ENCODE peak calls at places on chromosomes 6 and 20, in six cellular contexts. T is endodermal cell, F is GM10248, Z is Panc1, A is Peyer's patch, V is GM06990. W is an unnamed sample.

GRCh38 chr6:135163440-135163738 is 17.7 kb upstream of the MYB start:
- DNase-seq in T (no peak), F (peak), Z (no peak), A (no peak), V (peak), W (no peak)

GRCh38 chr6:17867880-17868279 is 119.6 kb downstream of the KIF13A start:
- DNase-seq in T (no peak), F (no peak), Z (no peak), A (no peak), V (no peak), W (no peak)

GRCh38 chr6:111061493-111061892 is 25.8 kb upstream of the SLC16A10 start:
- DNase-seq in T (no peak), F (no peak), Z (no peak), A (no peak), V (no peak), W (no peak)

GRCh38 chr6:50718058-50718457 is 4.7 kb downstream of the TFAP2D start:
- DNase-seq in T (peak), F (no peak), Z (no peak), A (no peak), V (no peak), W (no peak)

GRCh38 chr6:168035661-168036616 is 38.5 kb downstream of the KIF25 start:
- DNase-seq in T (no peak), F (no peak), Z (no peak), A (peak), V (no peak), W (no peak)

GRCh38 chr20:11496382-11496781 is 421.3 kb upstream of the BTBD3 start:
- DNase-seq in T (peak), F (no peak), Z (no peak), A (no peak), V (no peak), W (no peak)

GRCh38 chr6:135128268-135128914 is 52.7 kb upstream of the MYB start:
- DNase-seq in T (no peak), F (peak), Z (no peak), A (peak), V (peak), W (peak)

GRCh38 chr6:127475135-127475822 is 16.1 kb upstream of the KIAA0408 start:
- DNase-seq in T (no peak), F (no peak), Z (no peak), A (no peak), V (peak), W (no peak)

GRCh38 chr6:55617272-55617671 is 38.3 kb upstream of the HMGCLL1 start:
- DNase-seq in T (peak), F (peak), Z (peak), A (no peak), V (no peak), W (no peak)

GRCh38 chr6:81756690-81757089 is 4.2 kb upstream of the TENT5A start:
- DNase-seq in T (no peak), F (no peak), Z (no peak), A (no peak), V (no peak), W (no peak)

GRCh38 chr6:163725008-163725941 is 310.8 kb downstream of the QKI start:
- DNase-seq in T (no peak), F (no peak), Z (no peak), A (no peak), V (no peak), W (no peak)

GRCh38 chr6:29992792-29993191 is 50.5 kb downstream of the HLA-A start:
- DNase-seq in T (no peak), F (no peak), Z (peak), A (no peak), V (no peak), W (no peak)

GRCh38 chr6:43128926-43129325 is 42.1 kb upstream of the SRF start:
- DNase-seq in T (no peak), F (peak), Z (no peak), A (no peak), V (no peak), W (no peak)

GRCh38 chr6:126524927-126525326 is 185.0 kb downstream of the CENPW start:
- DNase-seq in T (no peak), F (no peak), Z (no peak), A (no peak), V (no peak), W (no peak)

GRCh38 chr6:7719364-7719763 is 6.5 kb upstream of the BMP6 start:
- DNase-seq in T (no peak), F (no peak), Z (no peak), A (no peak), V (no peak), W (no peak)

GRCh38 chr20:37265152-37265551 is 3.5 kb upstream of the GHRH start:
- DNase-seq in T (no peak), F (peak), Z (no peak), A (no peak), V (peak), W (no peak)

DNA sequence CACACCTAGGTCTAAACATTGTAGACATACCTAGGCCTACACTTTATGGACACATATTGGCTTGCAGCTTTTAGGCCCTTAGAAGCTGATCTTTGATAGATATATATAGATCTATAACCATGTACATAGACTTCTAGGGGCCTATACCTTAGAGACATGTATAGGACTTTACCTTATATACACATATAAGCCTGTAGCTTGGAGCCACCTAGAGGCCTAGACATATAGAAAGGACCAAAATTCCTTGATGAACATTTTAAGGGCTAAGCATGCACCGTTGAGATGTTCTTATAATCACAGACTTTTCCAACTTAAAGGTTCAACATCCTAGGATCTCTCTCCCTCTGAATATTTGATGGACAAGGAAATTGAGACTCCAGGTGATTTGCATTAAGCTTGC is 371.7 kb upstream of the SASH1 start:
- DNase-seq in T (no peak), F (no peak), Z (no peak), A (no peak), V (no peak), W (no peak)
- TF ChIP-seq CTCF in T (peak), F (no peak), Z (peak), A (no peak), V (peak), W (no peak)

GRCh38 chr20:50980851-50981713 is 22.5 kb downstream of the MOCS3 start:
- DNase-seq in T (peak), F (peak), Z (no peak), A (peak), V (no peak), W (peak)

GRCh38 chr20:50977066-50978045 is 18.7 kb downstream of the MOCS3 start:
- DNase-seq in T (no peak), F (no peak), Z (no peak), A (no peak), V (no peak), W (no peak)

GRCh38 chr20:50982372-50982771 is 23.8 kb downstream of the MOCS3 start:
- DNase-seq in T (no peak), F (no peak), Z (no peak), A (peak), V (no peak), W (no peak)

GRCh38 chr20:50980071-50980681 is 21.6 kb downstream of the MOCS3 start:
- DNase-seq in T (no peak), F (no peak), Z (peak), A (no peak), V (no peak), W (no peak)

DNA sequence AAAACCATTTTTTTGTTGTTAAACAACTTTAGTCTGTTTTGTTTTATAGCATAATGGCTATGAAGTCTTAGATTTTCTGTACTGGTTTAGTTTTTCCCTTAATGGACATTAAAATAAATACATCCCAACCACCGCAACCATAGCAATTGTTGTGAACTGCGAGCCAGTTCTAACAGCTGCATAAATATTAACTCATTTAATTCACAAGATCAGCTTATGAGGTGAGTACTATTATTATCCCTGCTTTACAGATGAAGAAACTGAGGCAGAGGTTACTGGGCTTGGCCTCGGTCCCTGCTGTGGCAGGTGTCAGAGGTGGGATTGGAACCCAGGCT is 23.1 kb downstream of the MOCS3 start:
- DNase-seq in T (no peak), F (no peak), Z (no peak), A (no peak), V (no peak), W (no peak)
- TF ChIP-seq CTCF in T (peak), F (no peak), Z (peak), A (no peak), V (no peak), W (peak)

DNA sequence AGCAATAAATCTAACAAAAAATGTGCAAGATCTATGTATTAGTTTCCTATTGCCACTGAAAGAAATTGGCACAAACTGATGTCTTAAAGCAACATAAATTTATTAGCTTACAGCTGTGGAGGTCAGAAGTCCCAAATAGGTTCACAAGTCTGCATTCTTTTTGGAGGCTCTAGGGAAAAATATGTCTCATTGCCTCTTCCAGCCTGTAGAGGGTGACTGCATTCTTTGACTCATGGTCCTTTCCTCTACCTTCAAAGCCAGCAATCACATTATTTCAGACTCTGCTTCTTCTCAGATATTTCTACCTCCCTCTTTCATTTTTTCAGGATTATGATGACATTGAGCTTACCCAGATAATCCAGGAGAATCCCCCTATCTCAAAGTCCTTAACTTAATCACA is 1531.1 kb downstream of the KHDRBS2 start:
- DNase-seq in T (no peak), F (no peak), Z (no peak), A (no peak), V (no peak), W (no peak)
- TF ChIP-seq CTCF in T (peak), F (no peak), Z (no peak), A (no peak), V (no peak), W (no peak)

GRCh38 chr6:108941867-108942266 is 93.6 kb downstream of the ARMC2 start:
- DNase-seq in T (no peak), F (no peak), Z (no peak), A (no peak), V (no peak), W (no peak)
- TF ChIP-seq CTCF in T (no peak), F (no peak), Z (no peak), A (no peak), V (no peak), W (no peak)

DNA sequence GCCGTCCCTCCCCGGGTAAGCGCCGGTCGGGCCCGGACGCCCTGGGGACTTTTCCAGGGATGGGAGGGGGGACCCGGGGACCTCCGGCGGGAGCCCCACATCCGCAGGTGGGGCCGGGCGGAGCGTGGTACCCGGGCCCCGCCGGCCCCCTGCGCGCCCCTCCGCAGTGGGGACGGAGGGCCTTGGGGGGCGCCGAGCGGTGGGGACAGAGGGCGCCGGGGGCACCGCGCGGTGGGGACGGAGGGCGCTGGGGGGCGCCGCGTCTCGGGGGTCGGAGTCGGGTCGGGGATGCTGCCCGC is 267 bp downstream of the PLEKHG1 start:
- DNase-seq in T (no peak), F (no peak), Z (no peak), A (no peak), V (no peak), W (no peak)
- TF ChIP-seq CTCF in T (no peak), F (no peak), Z (no peak), A (no peak), V (no peak), W (no peak)

DNA sequence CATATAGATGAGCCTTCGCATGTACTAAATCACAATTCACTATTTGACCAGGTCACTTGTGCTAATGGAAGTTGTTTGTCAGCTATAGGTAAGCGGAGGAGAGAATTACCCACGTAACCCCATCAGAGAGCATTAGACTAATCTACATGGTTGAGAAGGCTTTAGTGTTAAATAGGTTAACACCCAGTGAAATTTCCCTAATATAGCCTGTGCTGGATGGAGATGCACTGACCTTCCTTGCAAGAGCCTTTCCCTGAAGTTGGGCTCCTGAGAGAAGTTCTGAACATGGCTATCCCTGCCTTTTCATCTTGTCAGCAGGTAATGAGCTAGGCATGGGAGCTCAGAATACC is 78.1 kb downstream of the TNFAIP3 start:
- DNase-seq in T (no peak), F (no peak), Z (no peak), A (no peak), V (no peak), W (no peak)
- TF ChIP-seq CTCF in T (peak), F (no peak), Z (peak), A (no peak), V (no peak), W (peak)

GRCh38 chr20:3612795-3613560 is 50.2 kb downstream of the GFRA4 start:
- DNase-seq in T (no peak), F (no peak), Z (no peak), A (no peak), V (no peak), W (no peak)
- TF ChIP-seq CTCF in T (peak), F (no peak), Z (peak), A (no peak), V (no peak), W (no peak)